ENCODE peak calls at places on chromosomes 5 and 9, in five cellular contexts. F is cardiac fibroblast, Q is iPS DF 6.9, A is WTC11, R is ACHN. W is an unnamed sample.

GRCh38 chr9:14372437-14373318 is 58.7 kb upstream of the NFIB start:
- DNase-seq in A (no peak), Q (no peak), R (peak), F (peak), W (peak)

GRCh38 chr5:1763548-1763911 is 36.1 kb downstream of the MRPL36 start:
- DNase-seq in F (peak), A (peak), Q (peak), R (peak), W (peak)

GRCh38 chr9:89353989-89354388 is 35.7 kb downstream of the SECISBP2 start:
- DNase-seq in F (peak), Q (no peak), A (no peak), R (no peak), W (no peak)

GRCh38 chr5:180606215-180606785 is 15.0 kb upstream of the SCGB3A1 start:
- DNase-seq in F (no peak), Q (no peak), R (no peak), A (no peak), W (peak)

GRCh38 chr9:124749811-124750210 is 21.3 kb downstream of the NR6A1 start:
- DNase-seq in F (no peak), A (no peak), Q (no peak), R (no peak), W (no peak)

GRCh38 chr9:131837316-131837715 is 97.4 kb upstream of the RAPGEF1 start:
- DNase-seq in Q (no peak), A (peak), F (no peak), R (peak), W (no peak)

GRCh38 chr9:127568971-127569818 is 42.9 kb upstream of the STXBP1 start:
- DNase-seq in R (peak), F (peak), A (peak), Q (no peak), W (peak)

GRCh38 chr9:107989544-107989943 is 500.0 kb upstream of the KLF4 start:
- DNase-seq in Q (no peak), A (no peak), R (no peak), F (peak), W (no peak)

GRCh38 chr9:10366171-10366779 is 246.5 kb downstream of the PTPRD start:
- DNase-seq in R (peak), F (peak), A (no peak), Q (peak), W (no peak)

GRCh38 chr5:180600554-180601041 is 9.3 kb upstream of the SCGB3A1 start:
- DNase-seq in Q (no peak), R (no peak), A (peak), F (no peak), W (no peak)

GRCh38 chr5:150485770-150486401 is 22.0 kb upstream of the NDST1 start:
- DNase-seq in F (no peak), A (peak), Q (no peak), R (peak), W (peak)

GRCh38 chr5:32465076-32465475 is 20.5 kb upstream of the ZFR start:
- DNase-seq in R (peak), F (no peak), A (no peak), Q (no peak), W (no peak)

W was measured in MG63.